ENCODE peak calls at places on chromosomes 7 and 10, in seven cellular contexts. One of them, this sample, is unnamed.

GRCh38 chr7:141386881-141387280 is 164.3 kb upstream of the AGK start:
- DNase-seq in lower leg skin: no peak
- DNase-seq in KBM-7: no peak
- DNase-seq in anterior cingulate cortex: no peak
- DNase-seq in head of caudate nucleus: no peak
- DNase-seq in activated CD4-positive, alpha-beta T cell treated with anti-CD3 and anti-CD28 coated beads, Interleukin-2, amount 50 U/mL, for 1 hour: no peak
- DNase-seq in activated CD4-positive, CD25-positive, alpha-beta regulatory T cell: no peak
- DNase-seq in this sample: no peak

GRCh38 chr10:97312897-97313296 is 6.2 kb upstream of the FRAT1 start:
- DNase-seq in activated CD4-positive, CD25-positive, alpha-beta regulatory T cell: no peak
- DNase-seq in lower leg skin: no peak
- DNase-seq in KBM-7: no peak
- DNase-seq in head of caudate nucleus: no peak
- DNase-seq in anterior cingulate cortex: no peak
- DNase-seq in activated CD4-positive, alpha-beta T cell treated with anti-CD3 and anti-CD28 coated beads, Interleukin-2, amount 50 U/mL, for 1 hour: no peak
- DNase-seq in this sample: no peak

GRCh38 chr7:70052691-70053090 is 454.4 kb downstream of the AUTS2 start:
- DNase-seq in activated CD4-positive, alpha-beta T cell treated with anti-CD3 and anti-CD28 coated beads, Interleukin-2, amount 50 U/mL, for 1 hour: no peak
- DNase-seq in head of caudate nucleus: no peak
- DNase-seq in lower leg skin: no peak
- DNase-seq in anterior cingulate cortex: no peak
- DNase-seq in activated CD4-positive, CD25-positive, alpha-beta regulatory T cell: no peak
- DNase-seq in KBM-7: no peak
- DNase-seq in this sample: no peak

GRCh38 chr7:66239467-66239856 is 34.3 kb downstream of the TPST1 start:
- DNase-seq in activated CD4-positive, alpha-beta T cell treated with anti-CD3 and anti-CD28 coated beads, Interleukin-2, amount 50 U/mL, for 1 hour: no peak
- DNase-seq in KBM-7: no peak
- DNase-seq in lower leg skin: no peak
- DNase-seq in head of caudate nucleus: no peak
- DNase-seq in activated CD4-positive, CD25-positive, alpha-beta regulatory T cell: no peak
- DNase-seq in anterior cingulate cortex: no peak
- DNase-seq in this sample: no peak

GRCh38 chr7:30738026-30738915 is 13.7 kb upstream of the INMT start:
- DNase-seq in head of caudate nucleus: no peak
- DNase-seq in KBM-7: no peak
- DNase-seq in lower leg skin: no peak
- DNase-seq in activated CD4-positive, alpha-beta T cell treated with anti-CD3 and anti-CD28 coated beads, Interleukin-2, amount 50 U/mL, for 1 hour: no peak
- DNase-seq in activated CD4-positive, CD25-positive, alpha-beta regulatory T cell: no peak
- DNase-seq in anterior cingulate cortex: no peak
- DNase-seq in this sample: no peak

GRCh38 chr7:55432937-55433784 is 68.0 kb downstream of the LANCL2 start:
- DNase-seq in lower leg skin: no peak
- DNase-seq in activated CD4-positive, alpha-beta T cell treated with anti-CD3 and anti-CD28 coated beads, Interleukin-2, amount 50 U/mL, for 1 hour: no peak
- DNase-seq in anterior cingulate cortex: no peak
- DNase-seq in activated CD4-positive, CD25-positive, alpha-beta regulatory T cell: no peak
- DNase-seq in KBM-7: peak; percentile 39
- DNase-seq in head of caudate nucleus: no peak
- DNase-seq in this sample: no peak

GRCh38 chr10:26296351-26296750 is 79.8 kb downstream of the GAD2 start:
- DNase-seq in head of caudate nucleus: no peak
- DNase-seq in activated CD4-positive, CD25-positive, alpha-beta regulatory T cell: no peak
- DNase-seq in anterior cingulate cortex: no peak
- DNase-seq in KBM-7: no peak
- DNase-seq in activated CD4-positive, alpha-beta T cell treated with anti-CD3 and anti-CD28 coated beads, Interleukin-2, amount 50 U/mL, for 1 hour: no peak
- DNase-seq in lower leg skin: no peak
- DNase-seq in this sample: no peak

GRCh38 chr7:73451780-73452398 is 18.3 kb downstream of the FZD9 start:
- DNase-seq in anterior cingulate cortex: no peak
- DNase-seq in activated CD4-positive, CD25-positive, alpha-beta regulatory T cell: no peak
- DNase-seq in KBM-7: peak; percentile 65
- DNase-seq in lower leg skin: no peak
- DNase-seq in activated CD4-positive, alpha-beta T cell treated with anti-CD3 and anti-CD28 coated beads, Interleukin-2, amount 50 U/mL, for 1 hour: no peak
- DNase-seq in head of caudate nucleus: no peak
- DNase-seq in this sample: no peak

GRCh38 chr7:43693687-43694398 is 35.5 kb downstream of the COA1 start:
- DNase-seq in activated CD4-positive, CD25-positive, alpha-beta regulatory T cell: no peak
- DNase-seq in activated CD4-positive, alpha-beta T cell treated with anti-CD3 and anti-CD28 coated beads, Interleukin-2, amount 50 U/mL, for 1 hour: no peak
- DNase-seq in head of caudate nucleus: no peak
- DNase-seq in anterior cingulate cortex: no peak
- DNase-seq in lower leg skin: no peak
- DNase-seq in KBM-7: no peak
- DNase-seq in this sample: no peak

GRCh38 chr7:35371221-35371620 is 117.3 kb upstream of the TBX20 start:
- DNase-seq in activated CD4-positive, CD25-positive, alpha-beta regulatory T cell: no peak
- DNase-seq in activated CD4-positive, alpha-beta T cell treated with anti-CD3 and anti-CD28 coated beads, Interleukin-2, amount 50 U/mL, for 1 hour: no peak
- DNase-seq in KBM-7: no peak
- DNase-seq in anterior cingulate cortex: no peak
- DNase-seq in lower leg skin: peak; percentile 34
- DNase-seq in head of caudate nucleus: no peak
- DNase-seq in this sample: no peak

GRCh38 chr10:34966440-34966839 is 123.7 kb downstream of the CUL2 start:
- DNase-seq in lower leg skin: no peak
- DNase-seq in anterior cingulate cortex: no peak
- DNase-seq in KBM-7: no peak
- DNase-seq in activated CD4-positive, alpha-beta T cell treated with anti-CD3 and anti-CD28 coated beads, Interleukin-2, amount 50 U/mL, for 1 hour: no peak
- DNase-seq in head of caudate nucleus: no peak
- DNase-seq in activated CD4-positive, CD25-positive, alpha-beta regulatory T cell: no peak
- DNase-seq in this sample: no peak

GRCh38 chr10:132869621-132870020 is 72.7 kb downstream of the CFAP46 start:
- DNase-seq in lower leg skin: peak; percentile 40
- DNase-seq in activated CD4-positive, CD25-positive, alpha-beta regulatory T cell: no peak
- DNase-seq in anterior cingulate cortex: no peak
- DNase-seq in KBM-7: no peak
- DNase-seq in activated CD4-positive, alpha-beta T cell treated with anti-CD3 and anti-CD28 coated beads, Interleukin-2, amount 50 U/mL, for 1 hour: no peak
- DNase-seq in head of caudate nucleus: no peak
- DNase-seq in this sample: peak; percentile 74

GRCh38 chr10:5944389-5945202 is 32.7 kb downstream of the IL15RA start:
- DNase-seq in head of caudate nucleus: no peak
- DNase-seq in anterior cingulate cortex: no peak
- DNase-seq in activated CD4-positive, alpha-beta T cell treated with anti-CD3 and anti-CD28 coated beads, Interleukin-2, amount 50 U/mL, for 1 hour: no peak
- DNase-seq in KBM-7: no peak
- DNase-seq in activated CD4-positive, CD25-positive, alpha-beta regulatory T cell: no peak
- DNase-seq in lower leg skin: peak; percentile 94
- DNase-seq in this sample: peak; percentile 93

GRCh38 chr10:27150261-27150660 is 3.9 kb downstream of the YME1L1 start:
- DNase-seq in lower leg skin: no peak
- DNase-seq in head of caudate nucleus: no peak
- DNase-seq in activated CD4-positive, alpha-beta T cell treated with anti-CD3 and anti-CD28 coated beads, Interleukin-2, amount 50 U/mL, for 1 hour: no peak
- DNase-seq in anterior cingulate cortex: no peak
- DNase-seq in KBM-7: no peak
- DNase-seq in activated CD4-positive, CD25-positive, alpha-beta regulatory T cell: no peak
- DNase-seq in this sample: no peak

GRCh38 chr10:127966875-127967274 is 60.0 kb downstream of the PTPRE start:
- DNase-seq in head of caudate nucleus: no peak
- DNase-seq in activated CD4-positive, CD25-positive, alpha-beta regulatory T cell: no peak
- DNase-seq in activated CD4-positive, alpha-beta T cell treated with anti-CD3 and anti-CD28 coated beads, Interleukin-2, amount 50 U/mL, for 1 hour: no peak
- DNase-seq in lower leg skin: peak; percentile 4
- DNase-seq in KBM-7: no peak
- DNase-seq in anterior cingulate cortex: no peak
- DNase-seq in this sample: no peak

GRCh38 chr7:87435546-87435945 is 39.9 kb downstream of the ABCB4 start:
- DNase-seq in head of caudate nucleus: no peak
- DNase-seq in lower leg skin: no peak
- DNase-seq in KBM-7: no peak
- DNase-seq in activated CD4-positive, alpha-beta T cell treated with anti-CD3 and anti-CD28 coated beads, Interleukin-2, amount 50 U/mL, for 1 hour: no peak
- DNase-seq in anterior cingulate cortex: no peak
- DNase-seq in activated CD4-positive, CD25-positive, alpha-beta regulatory T cell: no peak
- DNase-seq in this sample: no peak

GRCh38 chr10:99983280-99983988 is 26.3 kb downstream of the DNMBP start:
- DNase-seq in KBM-7: no peak
- DNase-seq in head of caudate nucleus: no peak
- DNase-seq in activated CD4-positive, CD25-positive, alpha-beta regulatory T cell: no peak
- DNase-seq in lower leg skin: peak; percentile 89
- DNase-seq in activated CD4-positive, alpha-beta T cell treated with anti-CD3 and anti-CD28 coated beads, Interleukin-2, amount 50 U/mL, for 1 hour: no peak
- DNase-seq in anterior cingulate cortex: no peak
- DNase-seq in this sample: no peak

GRCh38 chr7:100706672-100707311 is 871 bp downstream of the POP7 start:
- DNase-seq in KBM-7: no peak
- DNase-seq in activated CD4-positive, CD25-positive, alpha-beta regulatory T cell: no peak
- DNase-seq in lower leg skin: no peak
- DNase-seq in activated CD4-positive, alpha-beta T cell treated with anti-CD3 and anti-CD28 coated beads, Interleukin-2, amount 50 U/mL, for 1 hour: no peak
- DNase-seq in head of caudate nucleus: peak; percentile 19
- DNase-seq in anterior cingulate cortex: no peak
- DNase-seq in this sample: no peak

GRCh38 chr7:94142281-94142680 is 138.1 kb upstream of the BET1 start:
- DNase-seq in KBM-7: no peak
- DNase-seq in head of caudate nucleus: no peak
- DNase-seq in activated CD4-positive, CD25-positive, alpha-beta regulatory T cell: no peak
- DNase-seq in anterior cingulate cortex: no peak
- DNase-seq in lower leg skin: no peak
- DNase-seq in activated CD4-positive, alpha-beta T cell treated with anti-CD3 and anti-CD28 coated beads, Interleukin-2, amount 50 U/mL, for 1 hour: no peak
- DNase-seq in this sample: no peak

GRCh38 chr7:963236-964078 is 9.0 kb upstream of the ADAP1 start:
- DNase-seq in head of caudate nucleus: no peak
- DNase-seq in anterior cingulate cortex: no peak
- DNase-seq in lower leg skin: peak; percentile 83
- DNase-seq in KBM-7: no peak
- DNase-seq in activated CD4-positive, CD25-positive, alpha-beta regulatory T cell: no peak
- DNase-seq in activated CD4-positive, alpha-beta T cell treated with anti-CD3 and anti-CD28 coated beads, Interleukin-2, amount 50 U/mL, for 1 hour: peak; percentile 20
- DNase-seq in this sample: no peak

GRCh38 chr7:25726180-25726579 is 425.8 kb upstream of the NFE2L3 start:
- DNase-seq in KBM-7: no peak
- DNase-seq in activated CD4-positive, alpha-beta T cell treated with anti-CD3 and anti-CD28 coated beads, Interleukin-2, amount 50 U/mL, for 1 hour: no peak
- DNase-seq in lower leg skin: no peak
- DNase-seq in head of caudate nucleus: no peak
- DNase-seq in anterior cingulate cortex: no peak
- DNase-seq in activated CD4-positive, CD25-positive, alpha-beta regulatory T cell: no peak
- DNase-seq in this sample: no peak

GRCh38 chr7:155531686-155532085 is 14.7 kb downstream of the CNPY1 start:
- DNase-seq in anterior cingulate cortex: no peak
- DNase-seq in activated CD4-positive, CD25-positive, alpha-beta regulatory T cell: no peak
- DNase-seq in lower leg skin: peak; percentile 66
- DNase-seq in activated CD4-positive, alpha-beta T cell treated with anti-CD3 and anti-CD28 coated beads, Interleukin-2, amount 50 U/mL, for 1 hour: no peak
- DNase-seq in KBM-7: no peak
- DNase-seq in head of caudate nucleus: no peak
- DNase-seq in this sample: no peak

GRCh38 chr7:29894238-29894637 is 87.9 kb downstream of the WIPF3 start:
- DNase-seq in anterior cingulate cortex: no peak
- DNase-seq in activated CD4-positive, CD25-positive, alpha-beta regulatory T cell: no peak
- DNase-seq in KBM-7: no peak
- DNase-seq in lower leg skin: no peak
- DNase-seq in head of caudate nucleus: no peak
- DNase-seq in activated CD4-positive, alpha-beta T cell treated with anti-CD3 and anti-CD28 coated beads, Interleukin-2, amount 50 U/mL, for 1 hour: no peak
- DNase-seq in this sample: no peak

GRCh38 chr10:34916368-34916767 is 101.3 kb upstream of the PARD3 start:
- DNase-seq in lower leg skin: no peak
- DNase-seq in anterior cingulate cortex: no peak
- DNase-seq in KBM-7: no peak
- DNase-seq in head of caudate nucleus: peak; percentile 16
- DNase-seq in activated CD4-positive, CD25-positive, alpha-beta regulatory T cell: no peak
- DNase-seq in activated CD4-positive, alpha-beta T cell treated with anti-CD3 and anti-CD28 coated beads, Interleukin-2, amount 50 U/mL, for 1 hour: no peak
- DNase-seq in this sample: peak; percentile 13

GRCh38 chr10:116870949-116871348 is 21.6 kb downstream of the ENO4 start:
- DNase-seq in KBM-7: no peak
- DNase-seq in activated CD4-positive, CD25-positive, alpha-beta regulatory T cell: no peak
- DNase-seq in head of caudate nucleus: no peak
- DNase-seq in lower leg skin: no peak
- DNase-seq in activated CD4-positive, alpha-beta T cell treated with anti-CD3 and anti-CD28 coated beads, Interleukin-2, amount 50 U/mL, for 1 hour: no peak
- DNase-seq in anterior cingulate cortex: no peak
- DNase-seq in this sample: no peak

GRCh38 chr7:51261950-51262795 is 54.4 kb downstream of the COBL start:
- DNase-seq in activated CD4-positive, alpha-beta T cell treated with anti-CD3 and anti-CD28 coated beads, Interleukin-2, amount 50 U/mL, for 1 hour: no peak
- DNase-seq in KBM-7: no peak
- DNase-seq in anterior cingulate cortex: no peak
- DNase-seq in head of caudate nucleus: no peak
- DNase-seq in lower leg skin: no peak
- DNase-seq in activated CD4-positive, CD25-positive, alpha-beta regulatory T cell: no peak
- DNase-seq in this sample: no peak

GRCh38 chr10:88989824-88990527 is 622 bp upstream of the FAS start:
- DNase-seq in KBM-7: no peak
- DNase-seq in lower leg skin: peak; percentile 92
- DNase-seq in activated CD4-positive, alpha-beta T cell treated with anti-CD3 and anti-CD28 coated beads, Interleukin-2, amount 50 U/mL, for 1 hour: no peak
- DNase-seq in activated CD4-positive, CD25-positive, alpha-beta regulatory T cell: no peak
- DNase-seq in head of caudate nucleus: no peak
- DNase-seq in anterior cingulate cortex: no peak
- DNase-seq in this sample: no peak

GRCh38 chr7:91720255-91720937 is 160.1 kb downstream of the MTERF1 start:
- DNase-seq in KBM-7: no peak
- DNase-seq in activated CD4-positive, CD25-positive, alpha-beta regulatory T cell: no peak
- DNase-seq in anterior cingulate cortex: no peak
- DNase-seq in activated CD4-positive, alpha-beta T cell treated with anti-CD3 and anti-CD28 coated beads, Interleukin-2, amount 50 U/mL, for 1 hour: no peak
- DNase-seq in lower leg skin: no peak
- DNase-seq in head of caudate nucleus: no peak
- DNase-seq in this sample: no peak

GRCh38 chr7:84688671-84689070 is 494.1 kb upstream of the SEMA3A start:
- DNase-seq in KBM-7: no peak
- DNase-seq in lower leg skin: no peak
- DNase-seq in activated CD4-positive, alpha-beta T cell treated with anti-CD3 and anti-CD28 coated beads, Interleukin-2, amount 50 U/mL, for 1 hour: no peak
- DNase-seq in head of caudate nucleus: no peak
- DNase-seq in anterior cingulate cortex: no peak
- DNase-seq in activated CD4-positive, CD25-positive, alpha-beta regulatory T cell: no peak
- DNase-seq in this sample: no peak

GRCh38 chr10:77837925-77838595 is 88.5 kb downstream of the DLG5 start:
- DNase-seq in activated CD4-positive, CD25-positive, alpha-beta regulatory T cell: no peak
- DNase-seq in lower leg skin: no peak
- DNase-seq in anterior cingulate cortex: no peak
- DNase-seq in head of caudate nucleus: no peak
- DNase-seq in KBM-7: no peak
- DNase-seq in activated CD4-positive, alpha-beta T cell treated with anti-CD3 and anti-CD28 coated beads, Interleukin-2, amount 50 U/mL, for 1 hour: no peak
- DNase-seq in this sample: no peak

GRCh38 chr7:18498327-18498726 is 2.8 kb downstream of the HDAC9 start:
- DNase-seq in anterior cingulate cortex: no peak
- DNase-seq in KBM-7: no peak
- DNase-seq in activated CD4-positive, alpha-beta T cell treated with anti-CD3 and anti-CD28 coated beads, Interleukin-2, amount 50 U/mL, for 1 hour: no peak
- DNase-seq in head of caudate nucleus: no peak
- DNase-seq in activated CD4-positive, CD25-positive, alpha-beta regulatory T cell: no peak
- DNase-seq in lower leg skin: no peak
- DNase-seq in this sample: no peak

GRCh38 chr7:42742321-42742720 is 169.5 kb downstream of the C7orf25 start:
- DNase-seq in lower leg skin: no peak
- DNase-seq in anterior cingulate cortex: no peak
- DNase-seq in head of caudate nucleus: no peak
- DNase-seq in activated CD4-positive, alpha-beta T cell treated with anti-CD3 and anti-CD28 coated beads, Interleukin-2, amount 50 U/mL, for 1 hour: no peak
- DNase-seq in KBM-7: no peak
- DNase-seq in activated CD4-positive, CD25-positive, alpha-beta regulatory T cell: no peak
- DNase-seq in this sample: no peak

GRCh38 chr10:129896231-129897150 is 67.6 kb downstream of the EBF3 start:
- DNase-seq in lower leg skin: no peak
- DNase-seq in activated CD4-positive, CD25-positive, alpha-beta regulatory T cell: no peak
- DNase-seq in KBM-7: no peak
- DNase-seq in head of caudate nucleus: no peak
- DNase-seq in activated CD4-positive, alpha-beta T cell treated with anti-CD3 and anti-CD28 coated beads, Interleukin-2, amount 50 U/mL, for 1 hour: no peak
- DNase-seq in anterior cingulate cortex: no peak
- DNase-seq in this sample: no peak

GRCh38 chr10:74822101-74822500 is 4.3 kb upstream of the KAT6B start:
- DNase-seq in activated CD4-positive, CD25-positive, alpha-beta regulatory T cell: no peak
- DNase-seq in head of caudate nucleus: no peak
- DNase-seq in activated CD4-positive, alpha-beta T cell treated with anti-CD3 and anti-CD28 coated beads, Interleukin-2, amount 50 U/mL, for 1 hour: no peak
- DNase-seq in anterior cingulate cortex: no peak
- DNase-seq in lower leg skin: no peak
- DNase-seq in KBM-7: no peak
- DNase-seq in this sample: no peak

GRCh38 chr10:4661572-4662255 is 164.3 kb upstream of the AKR1E2 start:
- DNase-seq in KBM-7: no peak
- DNase-seq in lower leg skin: peak; percentile 96
- DNase-seq in activated CD4-positive, CD25-positive, alpha-beta regulatory T cell: no peak
- DNase-seq in anterior cingulate cortex: no peak
- DNase-seq in activated CD4-positive, alpha-beta T cell treated with anti-CD3 and anti-CD28 coated beads, Interleukin-2, amount 50 U/mL, for 1 hour: no peak
- DNase-seq in head of caudate nucleus: no peak
- DNase-seq in this sample: peak; percentile 93

GRCh38 chr7:40095226-40095625 is 39.2 kb downstream of the MPLKIP start:
- DNase-seq in activated CD4-positive, alpha-beta T cell treated with anti-CD3 and anti-CD28 coated beads, Interleukin-2, amount 50 U/mL, for 1 hour: no peak
- DNase-seq in head of caudate nucleus: no peak
- DNase-seq in activated CD4-positive, CD25-positive, alpha-beta regulatory T cell: no peak
- DNase-seq in lower leg skin: no peak
- DNase-seq in anterior cingulate cortex: no peak
- DNase-seq in KBM-7: no peak
- DNase-seq in this sample: no peak

This sample was measured in suprapubic skin.